ENCODE peak calls at places on chromosomes 5 and 9, in five cellular contexts. S, Y, J, G and K are unnamed samples.

GRCh38 chr9:125593581-125593980 is 113.4 kb downstream of the MAPKAP1 start:
- DNase-seq in J (no peak), S (no peak), G (no peak), Y (no peak), K (peak; percentile 63)

GRCh38 chr9:96660693-96661248 is 5.7 kb upstream of the PRXL2C start:
- DNase-seq in J (no peak), Y (no peak), G (no peak), S (no peak), K (no peak)

GRCh38 chr5:93831449-93831848 is 90.0 kb upstream of the POU5F2 start:
- DNase-seq in J (no peak), S (no peak), Y (no peak), G (no peak), K (no peak)

GRCh38 chr9:126822278-126822677 is 17.4 kb downstream of the ZBTB43 start:
- DNase-seq in Y (no peak), G (no peak), S (no peak), J (no peak), K (no peak)

GRCh38 chr9:94681508-94681907 is 42.2 kb upstream of the FBP1 start:
- DNase-seq in G (peak; percentile 54), S (peak; percentile 88), Y (peak; percentile 19), J (peak; percentile 71), K (peak; percentile 70)

GRCh38 chr9:129318121-129319075 is 140.3 kb upstream of the IER5L start:
- DNase-seq in S (peak; percentile 69), Y (no peak), G (no peak), J (no peak), K (no peak)

GRCh38 chr9:100587375-100587774 is 9.5 kb downstream of the CAVIN4 start:
- DNase-seq in J (no peak), Y (no peak), S (no peak), G (peak; percentile 26), K (no peak)

GRCh38 chr9:129331366-129331765 is 153.3 kb upstream of the IER5L start:
- DNase-seq in J (no peak), S (no peak), Y (no peak), G (no peak), K (no peak)

GRCh38 chr5:52922384-52922783 is 66.8 kb upstream of the ITGA2 start:
- DNase-seq in G (peak; percentile 68), J (no peak), S (peak; percentile 64), Y (peak; percentile 38), K (no peak)

GRCh38 chr5:71899865-71900342 is 180.8 kb downstream of the CARTPT start:
- DNase-seq in G (no peak), S (no peak), J (no peak), Y (no peak), K (no peak)

GRCh38 chr5:56620903-56621680 is 194.3 kb upstream of the MAP3K1 start:
- DNase-seq in J (no peak), G (no peak), S (no peak), Y (no peak), K (no peak)

GRCh38 chr9:129900263-129901041 is 65.2 kb downstream of the USP20 start:
- DNase-seq in S (no peak), G (no peak), Y (no peak), J (no peak), K (no peak)

GRCh38 chr9:36137392-36138004 is 965 bp downstream of the GLIPR2 start:
- DNase-seq in S (peak; percentile 83), Y (no peak), G (no peak), J (peak; percentile 31), K (no peak)

GRCh38 chr5:132227485-132228240 is at the start of gene P4HA2:
- DNase-seq in G (peak; percentile 56), J (peak; percentile 91), Y (peak; percentile 46), S (peak; percentile 93), K (peak; percentile 85)

GRCh38 chr5:82295144-82295543 is 17.0 kb upstream of the RPS23 start:
- DNase-seq in J (no peak), G (no peak), Y (no peak), S (no peak), K (no peak)

GRCh38 chr5:76601470-76601869 is 21.7 kb downstream of the F2RL2 start:
- DNase-seq in J (no peak), S (no peak), Y (no peak), G (peak; percentile 48), K (peak; percentile 24)

GRCh38 chr5:33480876-33481275 is 40.1 kb downstream of the TARS1 start:
- DNase-seq in J (no peak), Y (no peak), S (no peak), G (no peak), K (no peak)

GRCh38 chr5:143986567-143987242 is 174.7 kb downstream of the HMHB1 start:
- DNase-seq in G (no peak), Y (no peak), J (no peak), S (no peak), K (no peak)

GRCh38 chr9:19517202-19517942 is 108.6 kb downstream of the ACER2 start:
- DNase-seq in G (no peak), S (no peak), Y (peak; percentile 25), J (no peak), K (no peak)

GRCh38 chr9:10252174-10252573 is 360.6 kb downstream of the PTPRD start:
- DNase-seq in S (no peak), Y (no peak), G (no peak), J (no peak), K (no peak)

GRCh38 chr5:8906303-8906967 is 639.4 kb downstream of the SEMA5A start:
- DNase-seq in Y (no peak), G (no peak), J (no peak), S (no peak), K (no peak)

GRCh38 chr5:94031631-94032030 is 290.2 kb upstream of the POU5F2 start:
- DNase-seq in Y (no peak), J (no peak), G (no peak), S (no peak), K (no peak)

GRCh38 chr5:81751836-81752643 is 1.1 kb upstream of the SSBP2 start:
- DNase-seq in S (peak; percentile 77), Y (no peak), J (no peak), G (no peak), K (peak; percentile 34)

GRCh38 chr5:95449460-95449859 is 58.3 kb downstream of the FAM81B start:
- DNase-seq in S (no peak), G (no peak), Y (no peak), J (no peak), K (no peak)

GRCh38 chr9:76932778-76933177 is 26.9 kb upstream of the PRUNE2 start:
- DNase-seq in G (no peak), S (no peak), J (no peak), Y (no peak), K (no peak)

GRCh38 chr5:50406874-50407273 is 34.2 kb downstream of the EMB start:
- DNase-seq in S (no peak), Y (no peak), J (no peak), G (no peak), K (no peak)

GRCh38 chr5:149872351-149873040 is 72.1 kb downstream of the PDE6A start:
- DNase-seq in J (no peak), Y (no peak), S (no peak), G (no peak), K (peak; percentile 44)
- H3K27ac ChIP-seq in J (peak overlapping the region; percentile 86), Y (no peak overlapping the region), S (peak overlapping the region; percentile 69), G (no peak overlapping the region), K (no peak overlapping the region)

GRCh38 chr9:109735796-109736195 is 44.2 kb upstream of the PALM2AKAP2 start:
- DNase-seq in Y (no peak), S (no peak), G (no peak), J (no peak), K (no peak)

GRCh38 chr9:109733690-109734089 is 46.3 kb upstream of the PALM2AKAP2 start:
- DNase-seq in G (no peak), S (no peak), J (no peak), Y (no peak), K (no peak)

GRCh38 chr9:109734814-109735213 is 45.2 kb upstream of the PALM2AKAP2 start:
- DNase-seq in G (no peak), Y (no peak), S (no peak), J (no peak), K (no peak)

GRCh38 chr9:109739760-109740159 is 40.2 kb upstream of the PALM2AKAP2 start:
- DNase-seq in J (no peak), Y (no peak), G (no peak), S (no peak), K (no peak)

DNA sequence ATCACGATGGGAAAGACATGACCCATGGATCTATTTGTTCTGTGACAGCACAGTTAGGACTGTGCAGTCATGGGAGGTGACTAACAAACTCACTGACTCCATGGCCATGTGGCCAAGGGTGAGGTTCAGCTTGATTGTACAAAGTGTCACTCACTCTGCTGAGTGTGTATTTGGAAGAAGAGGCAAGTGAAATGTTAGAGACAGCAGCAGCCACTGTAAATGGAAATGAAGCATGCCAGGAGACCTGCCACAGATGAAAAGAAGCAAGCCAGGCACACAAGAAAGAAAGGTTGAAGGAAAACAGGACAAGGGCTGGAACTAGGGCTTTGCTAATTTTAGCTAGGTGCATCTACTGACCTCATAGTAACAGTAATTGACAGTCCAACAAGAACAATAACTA is 42.7 kb upstream of the PALM2AKAP2 start:
- DNase-seq in J (no peak), G (no peak), S (no peak), Y (no peak), K (no peak)
- TF ChIP-seq POLR2AphosphoS5 in J (peak; percentile 92), G (no peak), S (peak; percentile 96), Y (no peak), K (no peak)

GRCh38 chr9:108911820-108912219 is 22.1 kb downstream of the ELP1 start:
- DNase-seq in J (no peak), Y (no peak), G (no peak), S (no peak), K (no peak)
- H3K27ac ChIP-seq in J (no peak overlapping the region), Y (no peak overlapping the region), G (no peak overlapping the region), S (no peak overlapping the region), K (no peak overlapping the region)

GRCh38 chr9:136421791-136422190 is 11.3 kb downstream of the PMPCA start:
- DNase-seq in J (no peak), S (no peak), Y (no peak), G (no peak), K (no peak)

GRCh38 chr9:136416914-136417313 is 6.5 kb downstream of the PMPCA start:
- DNase-seq in Y (no peak), G (no peak), J (no peak), S (no peak), K (no peak)

GRCh38 chr9:136416427-136416826 is 6.0 kb downstream of the PMPCA start:
- DNase-seq in Y (no peak), J (no peak), S (no peak), G (no peak), K (no peak)

GRCh38 chr9:136419092-136419420 is 8.6 kb downstream of the PMPCA start:
- DNase-seq in J (no peak), G (no peak), Y (no peak), S (no peak), K (no peak)

DNA sequence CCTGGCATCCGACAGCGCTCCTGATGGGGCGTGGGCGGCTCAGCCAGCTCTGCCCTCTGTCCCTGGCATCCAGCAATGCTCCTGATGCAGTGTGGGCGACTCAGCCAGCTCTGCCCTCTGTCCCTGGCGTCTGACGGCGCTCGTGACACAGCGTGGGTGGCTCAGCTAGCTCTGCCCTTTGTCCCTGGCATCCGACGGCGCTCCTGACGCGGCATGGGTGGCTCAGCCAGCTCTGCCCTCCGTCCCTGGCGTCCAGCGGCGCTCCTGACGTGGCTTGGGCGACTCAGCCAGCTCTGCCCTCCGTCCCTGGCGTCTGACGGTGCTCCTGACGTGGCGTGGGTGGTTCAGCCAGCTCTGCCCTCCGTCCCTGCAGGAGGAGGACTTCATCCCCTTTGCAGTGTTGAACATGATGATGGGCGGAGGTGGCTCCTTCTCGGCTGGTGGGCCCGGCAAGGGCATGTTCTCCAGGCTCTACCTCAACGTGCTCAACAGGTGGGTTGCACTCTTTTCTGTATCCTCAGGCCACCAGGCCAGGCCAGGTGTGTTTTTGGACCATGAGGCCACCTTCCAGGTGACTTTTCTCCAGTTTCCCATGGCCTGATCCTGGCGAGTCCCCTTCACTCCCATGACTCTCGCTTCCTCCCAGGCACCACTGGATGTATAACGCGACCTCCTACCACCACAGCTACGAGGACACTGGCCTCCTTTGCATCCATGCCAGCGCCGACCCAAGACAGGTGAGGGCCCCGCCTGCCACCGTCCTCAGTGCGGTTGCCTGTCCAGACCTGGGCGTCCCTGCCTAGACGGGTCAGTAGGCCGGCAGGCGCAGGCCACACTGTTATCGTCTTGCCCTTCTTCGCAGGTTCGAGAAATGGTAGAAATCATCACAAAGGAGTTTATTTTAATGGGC is 8.0 kb downstream of the PMPCA start:
- DNase-seq in Y (no peak), S (no peak), J (no peak), G (no peak), K (no peak)
- TF ChIP-seq POLR2AphosphoS5 in Y (no peak), S (no peak), J (no peak), G (no peak), K (no peak)